ENCODE peak calls at places on chromosomes 3 and 15, in four cellular contexts. One of them, this sample, is unnamed.

GRCh38 chr3:177483182-177483967 is 286.1 kb upstream of the TBL1XR1 start:
- DNase-seq in body of pancreas: peak; percentile 27
- DNase-seq in suprapubic skin: no peak
- DNase-seq in tibial nerve: no peak
- DNase-seq in this sample: no peak

GRCh38 chr15:79988448-79989117 is 17.6 kb upstream of the BCL2A1 start:
- DNase-seq in tibial nerve: no peak
- DNase-seq in body of pancreas: no peak
- DNase-seq in suprapubic skin: no peak
- DNase-seq in this sample: no peak

GRCh38 chr15:68326711-68327412 is 49.3 kb downstream of the FEM1B start:
- DNase-seq in suprapubic skin: no peak
- DNase-seq in body of pancreas: no peak
- DNase-seq in tibial nerve: no peak
- DNase-seq in this sample: no peak

GRCh38 chr3:152087153-152087552 is 181.6 kb upstream of the MBNL1 start:
- DNase-seq in tibial nerve: no peak
- DNase-seq in body of pancreas: no peak
- DNase-seq in suprapubic skin: no peak
- DNase-seq in this sample: no peak

GRCh38 chr3:78889345-78889744 is 878.5 kb downstream of the ROBO1 start:
- DNase-seq in suprapubic skin: no peak
- DNase-seq in body of pancreas: no peak
- DNase-seq in tibial nerve: no peak
- DNase-seq in this sample: no peak

GRCh38 chr3:173785004-173785403 is 387.5 kb downstream of the NLGN1 start:
- DNase-seq in tibial nerve: no peak
- DNase-seq in body of pancreas: no peak
- DNase-seq in suprapubic skin: no peak
- DNase-seq in this sample: no peak

GRCh38 chr3:28134792-28135375 is 106.5 kb upstream of the CMC1 start:
- DNase-seq in suprapubic skin: no peak
- DNase-seq in tibial nerve: no peak
- DNase-seq in body of pancreas: peak; percentile 45
- DNase-seq in this sample: no peak

GRCh38 chr15:88014492-88014891 is 242.0 kb downstream of the NTRK3 start:
- DNase-seq in body of pancreas: no peak
- DNase-seq in suprapubic skin: no peak
- DNase-seq in tibial nerve: no peak
- DNase-seq in this sample: no peak

GRCh38 chr3:135576786-135577185 is 388.7 kb upstream of the PPP2R3A start:
- DNase-seq in tibial nerve: no peak
- DNase-seq in body of pancreas: no peak
- DNase-seq in suprapubic skin: no peak
- DNase-seq in this sample: no peak

GRCh38 chr3:155232605-155233004 is 60.9 kb downstream of the STRIT1 start:
- DNase-seq in body of pancreas: peak; percentile 65
- DNase-seq in suprapubic skin: peak; percentile 83
- DNase-seq in tibial nerve: peak; percentile 79
- DNase-seq in this sample: peak; percentile 77

GRCh38 chr15:25695875-25696760 is 167.0 kb downstream of the ATP10A start:
- DNase-seq in body of pancreas: no peak
- DNase-seq in suprapubic skin: no peak
- DNase-seq in tibial nerve: no peak
- DNase-seq in this sample: no peak

GRCh38 chr15:66951976-66952375 is 113.4 kb upstream of the SMAD3 start:
- DNase-seq in body of pancreas: no peak
- DNase-seq in tibial nerve: no peak
- DNase-seq in suprapubic skin: no peak
- DNase-seq in this sample: no peak

GRCh38 chr15:64464271-64465005 is 4.1 kb downstream of the ZNF609 start:
- DNase-seq in suprapubic skin: no peak
- DNase-seq in tibial nerve: no peak
- DNase-seq in body of pancreas: no peak
- DNase-seq in this sample: no peak

DNA sequence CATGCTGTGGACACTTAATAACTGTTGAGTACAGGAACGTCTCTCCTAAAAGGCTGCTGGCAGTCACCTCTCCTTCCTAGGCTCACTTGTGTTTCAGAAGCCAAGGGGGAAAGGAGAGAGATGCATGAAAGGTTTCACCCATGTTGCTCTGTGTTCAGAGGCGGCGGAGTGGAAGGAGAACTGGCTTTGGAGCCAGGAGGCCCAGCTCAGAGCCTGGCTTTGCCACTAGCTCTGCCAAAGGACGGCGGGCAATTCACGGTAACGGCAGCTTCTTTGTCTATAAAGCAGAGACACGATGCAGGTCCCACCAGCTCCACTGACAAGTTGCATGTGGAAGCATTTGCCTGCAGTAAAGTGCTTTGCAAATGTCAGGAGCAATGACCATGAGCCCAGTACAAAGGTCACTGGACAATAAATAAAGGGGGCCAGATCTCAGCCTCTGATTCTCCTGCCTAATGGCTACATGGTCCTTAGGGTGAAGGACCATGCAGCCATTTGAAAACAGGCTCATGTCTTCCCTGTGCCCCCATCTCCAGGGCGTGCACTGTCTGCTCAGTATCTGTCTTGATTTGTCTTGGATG is 171.7 kb upstream of the TLE3 start:
- DNase-seq in tibial nerve: no peak
- DNase-seq in body of pancreas: no peak
- DNase-seq in suprapubic skin: no peak
- DNase-seq in this sample: no peak
- H3K4me1 ChIP-seq in tibial nerve: peaks cover 70% of the 10 kb centered on the region
- H3K4me1 ChIP-seq in body of pancreas: peaks cover 5% of the 10 kb centered on the region
- H3K4me1 ChIP-seq in suprapubic skin: peaks cover 41% of the 10 kb centered on the region
- H3K4me1 ChIP-seq in this sample: peaks cover 10% of the 10 kb centered on the region

DNA sequence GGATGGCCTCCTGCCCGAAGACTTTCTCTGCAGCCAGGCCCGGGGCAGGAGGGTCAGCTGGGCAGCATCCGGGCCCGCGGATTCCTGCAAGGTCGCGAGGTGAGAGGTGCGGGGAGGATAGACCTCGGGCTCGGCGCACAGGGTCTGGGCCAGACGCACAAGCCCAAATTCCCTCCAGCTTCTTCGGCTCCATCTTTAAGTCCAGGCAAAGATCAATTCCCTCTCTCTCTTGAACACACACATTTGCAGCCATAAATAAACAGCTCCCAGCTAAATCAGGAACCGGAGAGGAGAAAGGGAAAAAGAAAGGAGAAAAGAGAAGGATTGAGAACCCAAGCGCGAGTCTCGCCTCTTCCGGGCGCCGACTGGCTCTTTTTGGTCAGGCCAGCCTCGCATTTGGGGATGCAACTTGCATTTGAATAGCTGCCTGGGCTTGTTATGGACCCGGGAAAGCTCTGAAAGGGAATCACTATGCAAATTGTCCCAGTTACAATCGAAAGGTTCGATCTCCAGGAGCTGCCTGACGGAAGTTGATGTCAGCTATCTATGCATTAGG is 14.5 kb upstream of the ONECUT1 start:
- DNase-seq in tibial nerve: no peak
- DNase-seq in body of pancreas: no peak
- DNase-seq in suprapubic skin: no peak
- DNase-seq in this sample: no peak
- H3K27me3 ChIP-seq in tibial nerve: no peaks in the 10 kb centered on the region
- H3K27me3 ChIP-seq in body of pancreas: no peaks in the 10 kb centered on the region
- H3K27me3 ChIP-seq in suprapubic skin: peaks cover 99% of the 10 kb centered on the region
- H3K27me3 ChIP-seq in this sample: peaks cover 42% of the 10 kb centered on the region

GRCh38 chr3:69543080-69543429 is 157.2 kb upstream of the FRMD4B start:
- DNase-seq in suprapubic skin: no peak
- DNase-seq in body of pancreas: no peak
- DNase-seq in tibial nerve: no peak
- DNase-seq in this sample: no peak

GRCh38 chr3:69541823-69542264 is 156.0 kb upstream of the FRMD4B start:
- DNase-seq in tibial nerve: no peak
- DNase-seq in suprapubic skin: no peak
- DNase-seq in body of pancreas: no peak
- DNase-seq in this sample: no peak

GRCh38 chr3:69536306-69537020 is 150.6 kb upstream of the FRMD4B start:
- DNase-seq in tibial nerve: no peak
- DNase-seq in body of pancreas: no peak
- DNase-seq in suprapubic skin: no peak
- DNase-seq in this sample: no peak

GRCh38 chr3:69542265-69543079 is 156.6 kb upstream of the FRMD4B start:
- DNase-seq in suprapubic skin: no peak
- DNase-seq in tibial nerve: no peak
- DNase-seq in body of pancreas: no peak
- DNase-seq in this sample: no peak

DNA sequence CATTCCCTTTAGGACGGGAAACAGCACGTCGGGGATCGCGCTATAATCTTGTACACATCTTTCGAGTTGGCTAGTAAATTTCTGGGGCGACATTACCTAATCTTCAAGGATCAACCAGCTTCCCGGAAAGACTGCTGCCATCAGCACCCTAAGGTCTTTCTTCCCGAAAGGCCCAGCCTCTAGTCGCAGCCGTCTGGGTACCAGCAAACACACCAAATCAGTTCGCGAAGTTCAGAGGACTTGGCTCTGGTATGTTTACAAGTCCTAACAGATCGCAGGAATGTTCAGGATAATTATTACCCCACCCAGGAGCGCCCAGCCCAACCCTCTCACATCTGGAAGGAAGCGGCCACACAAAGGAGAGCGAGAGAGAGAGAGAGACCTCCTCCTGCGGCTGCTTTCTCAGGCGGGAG is 155.2 kb upstream of the FRMD4B start:
- DNase-seq in tibial nerve: no peak
- DNase-seq in suprapubic skin: no peak
- DNase-seq in body of pancreas: no peak
- DNase-seq in this sample: no peak
- H3K4me3 ChIP-seq in tibial nerve: peak overlapping the region; percentile 93
- H3K4me3 ChIP-seq in suprapubic skin: peak overlapping the region; percentile 75
- H3K4me3 ChIP-seq in body of pancreas: no peak overlapping the region
- H3K4me3 ChIP-seq in this sample: peak overlapping the region; percentile 61

GRCh38 chr3:58064923-58065638 is 56.9 kb downstream of the FLNB start:
- DNase-seq in suprapubic skin: peak; percentile 33
- DNase-seq in body of pancreas: no peak
- DNase-seq in tibial nerve: no peak
- DNase-seq in this sample: no peak

GRCh38 chr3:58066842-58067241 is 58.6 kb downstream of the FLNB start:
- DNase-seq in tibial nerve: no peak
- DNase-seq in suprapubic skin: peak; percentile 13
- DNase-seq in body of pancreas: no peak
- DNase-seq in this sample: no peak

GRCh38 chr3:58071480-58071971 is 63.3 kb downstream of the FLNB start:
- DNase-seq in suprapubic skin: peak; percentile 16
- DNase-seq in tibial nerve: no peak
- DNase-seq in body of pancreas: peak; percentile 52
- DNase-seq in this sample: no peak

GRCh38 chr3:58065700-58066167 is 57.5 kb downstream of the FLNB start:
- DNase-seq in tibial nerve: no peak
- DNase-seq in suprapubic skin: no peak
- DNase-seq in body of pancreas: peak; percentile 60
- DNase-seq in this sample: no peak

DNA sequence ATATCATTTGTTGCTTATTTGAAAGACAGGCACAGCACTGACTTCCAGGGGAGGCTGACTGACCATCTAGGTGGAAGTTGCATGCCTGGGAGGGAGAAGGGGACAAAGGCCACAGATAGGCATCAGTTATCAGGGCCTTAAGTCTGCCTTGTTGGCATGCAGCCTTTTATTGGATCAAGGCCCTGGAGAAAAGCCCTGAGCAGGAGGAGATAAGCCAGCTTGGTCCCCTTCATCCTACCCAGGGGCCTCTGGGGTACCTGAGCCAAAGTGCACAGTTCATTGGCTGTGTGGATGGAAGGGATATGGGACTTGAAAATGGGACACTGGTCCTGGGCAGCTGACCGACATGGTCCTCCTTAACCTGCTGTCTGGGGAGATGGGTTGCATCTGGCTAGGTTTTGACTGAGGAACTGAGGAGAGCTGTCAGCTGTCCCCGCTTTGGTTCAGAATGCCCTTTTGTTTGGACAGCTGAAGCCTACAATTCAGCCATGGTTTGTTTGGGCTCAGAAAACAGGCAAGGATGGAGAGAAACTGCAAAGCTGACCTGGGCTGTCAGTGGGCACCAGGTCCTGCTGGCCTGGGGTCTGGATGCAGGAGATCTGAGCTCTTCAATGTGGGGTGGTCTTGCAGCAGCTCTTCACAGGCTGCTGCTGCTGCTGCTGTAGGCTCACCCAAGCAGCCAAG is 60.0 kb downstream of the FLNB start:
- DNase-seq in body of pancreas: no peak
- DNase-seq in suprapubic skin: peak; percentile 28
- DNase-seq in tibial nerve: no peak
- DNase-seq in this sample: no peak
- H3K4me1 ChIP-seq in body of pancreas: peaks cover 57% of the 10 kb centered on the region
- H3K4me1 ChIP-seq in suprapubic skin: peaks cover 37% of the 10 kb centered on the region
- H3K4me1 ChIP-seq in tibial nerve: peaks cover 96% of the 10 kb centered on the region
- H3K4me1 ChIP-seq in this sample: no peaks in the 10 kb centered on the region

DNA sequence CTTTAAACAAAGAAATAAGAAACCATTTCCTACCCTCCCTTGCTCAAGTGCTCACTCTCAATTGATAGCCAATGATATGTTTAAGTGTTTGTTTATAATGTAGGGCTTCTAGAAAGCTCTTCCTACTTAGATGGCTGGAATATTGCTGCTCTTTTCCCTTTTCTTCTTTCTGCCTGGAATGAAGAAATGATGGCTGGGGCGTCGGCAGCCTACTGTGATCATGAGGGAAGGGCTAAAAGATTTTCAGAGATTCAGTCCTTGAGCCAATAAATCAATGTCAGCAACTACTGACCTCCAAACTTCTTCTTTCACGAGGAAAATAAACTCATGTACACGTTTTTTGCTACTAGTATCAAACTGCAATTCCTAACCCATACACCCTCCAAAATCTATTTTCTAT is 2.1 kb upstream of the GPR27 start:
- DNase-seq in body of pancreas: no peak
- DNase-seq in tibial nerve: no peak
- DNase-seq in suprapubic skin: no peak
- DNase-seq in this sample: no peak
- H3K27me3 ChIP-seq in body of pancreas: no peaks in the 10 kb centered on the region
- H3K27me3 ChIP-seq in tibial nerve: no peaks in the 10 kb centered on the region
- H3K27me3 ChIP-seq in suprapubic skin: peaks cover 27% of the 10 kb centered on the region
- H3K27me3 ChIP-seq in this sample: peaks cover 37% of the 10 kb centered on the region

DNA sequence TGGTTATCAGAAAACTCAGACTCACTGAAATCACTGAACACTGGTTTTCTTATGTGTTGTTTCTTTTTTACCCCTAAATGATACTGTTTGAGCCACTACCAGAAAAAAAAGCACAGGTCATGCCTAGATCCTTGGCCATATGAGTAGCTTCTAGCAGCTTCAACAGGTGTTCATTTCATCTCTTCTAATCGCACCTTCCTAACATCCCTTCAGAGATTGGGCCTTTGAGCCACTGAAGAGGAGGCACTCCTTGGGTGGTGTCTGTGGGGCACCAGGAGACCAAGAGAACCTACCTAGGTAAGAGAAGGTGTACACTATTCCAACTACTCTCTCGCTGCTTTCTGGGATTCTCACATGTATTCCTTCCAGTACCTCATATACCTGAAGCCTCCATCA is 2.5 kb downstream of the HEG1 start:
- DNase-seq in suprapubic skin: no peak
- DNase-seq in tibial nerve: no peak
- DNase-seq in body of pancreas: no peak
- DNase-seq in this sample: no peak
- H3K4me3 ChIP-seq in suprapubic skin: peak overlapping the region; percentile 75
- H3K4me3 ChIP-seq in tibial nerve: no peak overlapping the region
- H3K4me3 ChIP-seq in body of pancreas: no peak overlapping the region
- H3K4me3 ChIP-seq in this sample: peak overlapping the region; percentile 87

This sample was measured in psoas muscle.